ENCODE peak calls at places on chromosomes 11 and 22, in eight cellular contexts. O is AG04450; J is right atrium auricular region; K is CD8-positive, alpha-beta memory T cell; R is IMR-90; M is psoas muscle; W is neuronal stem cell; V is substantia nigra. Y is an unnamed sample.

GRCh38 chr11:110774138-110775014 is 62.1 kb upstream of the ARHGAP20 start:
- DNase-seq in O (no peak), J (no peak), K (no peak), R (peak; percentile 36), M (no peak), W (no peak), V (no peak), Y (no peak)

GRCh38 chr22:48084749-48085090 is 1322.3 kb downstream of the TBC1D22A start:
- DNase-seq in O (no peak), J (no peak), K (no peak), R (no peak), M (no peak), W (no peak), V (no peak), Y (no peak)

GRCh38 chr11:109677240-109677639 is 255.2 kb downstream of the C11orf87 start:
- DNase-seq in O (no peak), J (no peak), K (no peak), R (no peak), M (no peak), W (no peak), V (no peak), Y (no peak)

GRCh38 chr22:42808516-42808915 is 48.6 kb downstream of the ARFGAP3 start:
- DNase-seq in O (no peak), J (peak; percentile 51), K (no peak), R (no peak), M (no peak), W (no peak), V (no peak), Y (no peak)

GRCh38 chr11:67664213-67664585 is 10.2 kb downstream of the ALDH3B2 start:
- DNase-seq in O (no peak), J (no peak), K (no peak), R (no peak), M (no peak), W (no peak), V (no peak), Y (no peak)

GRCh38 chr22:44096736-44097135 is 72.6 kb downstream of the PARVB start:
- DNase-seq in O (no peak), J (no peak), K (no peak), R (no peak), M (no peak), W (no peak), V (no peak), Y (no peak)

GRCh38 chr11:132855516-132855915 is 676.8 kb downstream of the OPCML start:
- DNase-seq in O (no peak), J (no peak), K (no peak), R (no peak), M (no peak), W (no peak), V (no peak), Y (no peak)

GRCh38 chr11:94568200-94568599 is 1.0 kb downstream of the PIWIL4 start:
- DNase-seq in O (no peak), J (no peak), K (no peak), R (no peak), M (no peak), W (no peak), V (no peak), Y (no peak)

GRCh38 chr22:22431271-22432220 is 77.0 kb downstream of the ZNF280B start:
- DNase-seq in O (peak; percentile 6), J (peak; percentile 73), K (peak; percentile 37), R (peak; percentile 34), M (peak; percentile 26), W (peak; percentile 49), V (no peak), Y (peak; percentile 90)

GRCh38 chr11:115996808-115997188 is 492.6 kb upstream of the CADM1 start:
- DNase-seq in O (no peak), J (no peak), K (no peak), R (no peak), M (no peak), W (no peak), V (no peak), Y (no peak)

GRCh38 chr11:29282088-29282487 is 734.7 kb downstream of the KCNA4 start:
- DNase-seq in O (peak; percentile 80), J (no peak), K (no peak), R (peak; percentile 99), M (no peak), W (no peak), V (no peak), Y (no peak)

GRCh38 chr22:46064966-46065666 is 85.2 kb upstream of the PPARA start:
- DNase-seq in O (no peak), J (no peak), K (no peak), R (no peak), M (no peak), W (no peak), V (no peak), Y (no peak)

GRCh38 chr11:62505112-62505783 is 41.4 kb downstream of the AHNAK start:
- DNase-seq in O (no peak), J (no peak), K (no peak), R (no peak), M (no peak), W (peak; percentile 47), V (no peak), Y (no peak)
- H3K27ac ChIP-seq in O (no peak overlapping the region), J (peak overlapping the region; percentile 11), K (no peak overlapping the region), R (no peak overlapping the region), M (no peak overlapping the region), W (no peak overlapping the region), V (no peak overlapping the region), Y (no peak overlapping the region)

DNA sequence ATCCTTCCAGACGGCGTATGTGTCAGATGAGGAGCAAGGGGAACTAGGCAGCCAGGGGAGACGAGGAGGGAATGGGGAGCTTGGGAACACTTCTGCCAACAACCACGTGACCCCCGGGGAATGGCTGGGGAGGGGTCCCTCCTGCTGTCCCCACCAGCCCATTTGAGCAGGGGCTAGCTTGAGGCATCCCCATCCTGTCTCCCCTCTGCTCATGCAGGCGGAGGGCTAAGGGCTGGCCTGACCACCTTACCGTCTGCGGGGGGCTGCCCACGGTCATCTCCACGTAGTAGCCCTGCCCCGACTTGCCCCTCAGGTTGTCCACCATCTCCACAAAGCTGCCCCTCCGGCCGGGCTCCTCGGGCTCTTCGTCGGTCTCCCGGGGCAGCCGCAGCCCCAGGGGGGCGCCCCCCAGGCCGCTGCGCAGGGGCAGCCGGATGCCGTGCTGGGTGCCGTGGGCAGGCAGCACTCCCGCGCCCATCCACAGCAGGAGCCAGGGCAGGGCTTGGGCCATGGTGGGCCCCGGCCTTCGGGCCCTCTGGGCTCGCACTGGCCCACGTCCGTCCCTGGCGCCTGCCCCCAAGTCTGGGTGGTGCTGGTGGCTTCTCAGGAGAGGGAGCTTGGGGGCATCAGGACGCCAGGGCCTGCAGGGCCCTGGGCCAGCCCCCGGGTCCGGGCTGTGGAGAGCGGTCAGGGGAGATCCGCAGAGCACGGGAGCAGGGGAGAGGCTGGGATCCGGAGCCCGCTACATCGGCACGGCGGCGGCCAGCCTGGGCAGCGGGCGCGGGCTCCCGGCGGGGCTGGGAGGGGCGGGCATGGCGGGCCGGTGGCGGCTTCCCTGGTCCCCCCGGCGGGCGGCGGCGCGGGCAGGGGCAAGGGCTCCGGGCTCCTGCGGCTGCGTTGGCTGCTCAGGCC is 515 bp downstream of the BACE1 start:
- DNase-seq in O (no peak), J (no peak), K (no peak), R (no peak), M (peak; percentile 21), W (no peak), V (no peak), Y (no peak)
- H3K27ac ChIP-seq in O (no peak overlapping the region), J (peak overlapping the region; percentile 45), K (no peak overlapping the region), R (peak overlapping the region; percentile 73), M (peak overlapping the region; percentile 61), W (no peak overlapping the region), V (peak overlapping the region; percentile 58), Y (no peak overlapping the region)

GRCh38 chr22:35638408-35638807 is 9.8 kb upstream of the APOL6 start:
- DNase-seq in O (peak; percentile 42), J (peak; percentile 96), K (no peak), R (peak; percentile 90), M (peak; percentile 88), W (no peak), V (peak; percentile 26), Y (no peak)

GRCh38 chr22:35637254-35637653 is 11.0 kb upstream of the APOL6 start:
- DNase-seq in O (no peak), J (no peak), K (no peak), R (no peak), M (no peak), W (no peak), V (no peak), Y (no peak)

GRCh38 chr22:35641494-35642120 is 6.6 kb upstream of the APOL6 start:
- DNase-seq in O (no peak), J (no peak), K (no peak), R (no peak), M (no peak), W (no peak), V (no peak), Y (no peak)

GRCh38 chr22:35634981-35635540 is 13.2 kb upstream of the APOL6 start:
- DNase-seq in O (no peak), J (no peak), K (no peak), R (peak; percentile 8), M (no peak), W (no peak), V (no peak), Y (peak; percentile 63)

DNA sequence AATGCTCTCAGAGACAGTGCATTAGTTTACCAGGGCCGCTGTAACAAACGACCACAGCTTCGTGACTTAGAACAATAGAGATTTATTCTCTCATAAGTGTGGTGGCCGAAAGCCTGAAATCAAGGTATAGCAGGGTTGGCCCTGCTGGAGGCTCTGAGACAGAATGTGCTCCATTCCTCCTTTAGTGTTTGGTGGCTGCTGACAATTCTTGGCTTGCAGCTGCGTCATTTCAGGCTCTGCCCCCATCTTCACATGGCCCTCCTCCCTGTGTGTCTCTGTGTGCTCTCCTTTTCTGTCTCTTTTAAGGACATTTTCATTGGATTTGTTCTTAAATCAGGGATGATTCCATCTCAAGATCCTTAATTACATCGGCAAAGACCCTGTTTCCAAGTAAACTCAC is 10.3 kb upstream of the APOL6 start:
- DNase-seq in O (no peak), J (no peak), K (no peak), R (peak; percentile 20), M (no peak), W (no peak), V (no peak), Y (no peak)
- H3K27ac ChIP-seq in O (peak overlapping the region; percentile 80), J (peak overlapping the region; percentile 84), K (no peak overlapping the region), R (peak overlapping the region; percentile 84), M (peak overlapping the region; percentile 61), W (no peak overlapping the region), V (no peak overlapping the region), Y (no peak overlapping the region)

GRCh38 chr11:87236368-87236767 is 198.6 kb downstream of the TMEM135 start:
- DNase-seq in O (no peak), J (no peak), K (no peak), R (peak; percentile 35), M (no peak), W (no peak), V (no peak), Y (no peak)

GRCh38 chr11:87239531-87239930 is 201.8 kb downstream of the TMEM135 start:
- DNase-seq in O (no peak), J (no peak), K (no peak), R (no peak), M (no peak), W (no peak), V (no peak), Y (no peak)

GRCh38 chr11:87235366-87235765 is 197.6 kb downstream of the TMEM135 start:
- DNase-seq in O (no peak), J (no peak), K (no peak), R (no peak), M (no peak), W (no peak), V (no peak), Y (no peak)

DNA sequence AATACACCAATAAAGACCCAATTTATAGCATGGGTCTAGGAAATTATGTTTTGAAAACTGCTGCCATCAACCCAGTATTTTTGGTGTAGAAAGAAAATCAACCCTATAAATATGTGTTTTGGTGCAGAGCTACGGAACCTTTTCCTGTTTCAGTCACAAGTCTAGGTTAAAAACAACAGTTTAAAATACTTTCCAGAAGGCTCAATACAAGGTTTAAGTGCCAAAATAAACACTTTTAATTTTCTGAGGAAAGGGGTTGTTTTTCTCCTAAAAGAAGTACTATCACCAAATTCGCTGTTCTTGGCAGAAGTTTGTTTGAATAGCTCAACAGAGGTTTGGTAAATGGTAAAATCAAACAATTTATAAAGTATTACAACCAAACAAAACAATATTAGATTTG is 201.3 kb downstream of the TMEM135 start:
- DNase-seq in O (no peak), J (no peak), K (no peak), R (no peak), M (no peak), W (no peak), V (no peak), Y (no peak)
- H3K27ac ChIP-seq in O (no peak overlapping the region), J (peak overlapping the region; percentile 49), K (no peak overlapping the region), R (no peak overlapping the region), M (no peak overlapping the region), W (no peak overlapping the region), V (no peak overlapping the region), Y (no peak overlapping the region)